ENCODE peak calls at places on chromosomes 16 and 17, in four cellular contexts. W, N, Z and O are unnamed samples.
A peak's percentile ranks its signal among the peaks of the same experiment; 100 is the strongest.

GRCh38 chr17:44872131-44872768 is 24.6 kb downstream of the HIGD1B start:
- DNase-seq in N (no peak), Z (no peak), W (peak; percentile 50), O (no peak)

GRCh38 chr17:44995602-44996001 is 27.5 kb upstream of the C1QL1 start:
- DNase-seq in Z (no peak), N (no peak), W (peak; percentile 45), O (no peak)

GRCh38 chr16:88442435-88442810 is 10.7 kb upstream of the ZFPM1 start:
- DNase-seq in N (no peak), W (no peak), Z (no peak), O (no peak)

GRCh38 chr17:71656987-71657858 is 463.6 kb upstream of the SOX9 start:
- DNase-seq in N (no peak), Z (no peak), W (no peak), O (no peak)

GRCh38 chr16:55759983-55760664 is 72.8 kb downstream of the CES1 start:
- DNase-seq in W (no peak), N (no peak), Z (no peak), O (no peak)

GRCh38 chr17:77445908-77446535 is 305.3 kb downstream of the SEC14L1 start:
- DNase-seq in Z (no peak), N (no peak), W (no peak), O (no peak)

GRCh38 chr16:84117482-84117843 is 721 bp upstream of the MBTPS1 start:
- DNase-seq in W (no peak), Z (no peak), N (no peak), O (no peak)

GRCh38 chr16:75105306-75106061 is 11.1 kb downstream of the LDHD start:
- DNase-seq in N (no peak), W (peak; percentile 55), Z (no peak), O (no peak)

GRCh38 chr17:45013021-45013997 is 38.1 kb downstream of the DCAKD start:
- DNase-seq in N (no peak), Z (no peak), W (peak; percentile 36), O (no peak)

GRCh38 chr17:14089179-14089578 is 19.9 kb downstream of the COX10 start:
- DNase-seq in N (no peak), Z (no peak), W (no peak), O (no peak)

GRCh38 chr17:27398691-27399090 is 57.6 kb upstream of the KSR1 start:
- DNase-seq in Z (no peak), N (no peak), W (no peak), O (no peak)

GRCh38 chr16:19898924-19899604 is 14.4 kb upstream of the GPRC5B start:
- DNase-seq in N (no peak), W (no peak), Z (no peak), O (peak; percentile 29)

GRCh38 chr16:1545044-1545736 is 11.7 kb downstream of the TMEM204 start:
- DNase-seq in N (no peak), W (peak; percentile 77), Z (no peak), O (no peak)

GRCh38 chr17:29838961-29839360 is 91.1 kb downstream of the SSH2 start:
- DNase-seq in Z (no peak), W (peak; percentile 12), N (no peak), O (no peak)

GRCh38 chr17:7634384-7634783 is 4.4 kb downstream of the SHBG start:
- DNase-seq in Z (no peak), N (no peak), W (peak; percentile 66), O (peak; percentile 45)

GRCh38 chr17:73650147-73650546 is 5.9 kb upstream of the SDK2 start:
- DNase-seq in W (no peak), N (no peak), Z (no peak), O (no peak)

GRCh38 chr17:74213897-74214386 is 571 bp downstream of the TTYH2 start:
- DNase-seq in N (no peak), Z (no peak), W (peak; percentile 31), O (no peak)

GRCh38 chr17:45949755-45950320 is 49.2 kb upstream of the STH start:
- DNase-seq in N (no peak), Z (no peak), W (no peak), O (no peak)

GRCh38 chr16:3797473-3797872 is 80.1 kb upstream of the TRAP1 start:
- DNase-seq in W (no peak), N (no peak), Z (no peak), O (no peak)

GRCh38 chr16:4691666-4692412 is 1.5 kb upstream of the NUDT16L1 start:
- DNase-seq in W (no peak), Z (no peak), N (no peak), O (no peak)

GRCh38 chr16:3012828-3013420 is at the start of gene CLDN9:
- DNase-seq in N (no peak), Z (no peak), W (no peak), O (no peak)

GRCh38 chr17:75518983-75519540 is 2.7 kb downstream of the TSEN54 start:
- DNase-seq in W (no peak), Z (no peak), N (no peak), O (no peak)
- TF ChIP-seq CTCF in W (no peak), Z (no peak), N (no peak), O (peak; percentile 14)

GRCh38 chr17:62179525-62180161 is 114.6 kb upstream of the MED13 start:
- DNase-seq in Z (no peak), N (no peak), W (no peak), O (no peak)
- TF ChIP-seq CTCF in Z (no peak), N (no peak), W (no peak), O (no peak)

DNA sequence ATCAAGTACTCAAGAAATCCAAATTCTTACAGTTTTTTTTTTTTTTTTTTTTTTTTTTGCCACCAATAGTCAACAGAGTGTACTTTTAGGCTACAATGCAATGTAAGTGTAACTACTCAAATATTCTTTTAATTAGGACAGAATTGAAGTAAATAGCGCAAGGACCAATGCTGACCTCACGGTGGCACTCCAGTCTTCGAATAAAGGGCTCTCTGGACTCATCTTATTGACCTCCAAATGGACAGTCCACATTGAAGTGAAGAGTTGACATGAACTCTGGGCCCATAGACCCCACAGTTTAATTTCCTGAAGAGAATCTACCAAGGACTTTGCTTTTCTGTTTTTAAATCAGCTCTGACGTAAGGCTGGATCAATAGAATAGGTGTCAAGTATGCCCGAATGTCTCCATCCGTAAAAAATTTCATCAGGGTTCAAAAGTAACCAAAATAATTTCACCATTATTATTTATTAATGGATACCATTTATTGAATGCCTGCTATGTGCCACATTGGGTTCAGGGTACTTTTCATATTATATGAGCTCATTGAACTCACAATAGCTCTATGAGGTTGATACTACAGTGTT is 7.3 kb upstream of the DDX52 start:
- DNase-seq in Z (no peak), W (no peak), N (no peak), O (no peak)
- TF ChIP-seq CTCF in Z (no peak), W (peak; percentile 54), N (no peak), O (peak; percentile 67)

DNA sequence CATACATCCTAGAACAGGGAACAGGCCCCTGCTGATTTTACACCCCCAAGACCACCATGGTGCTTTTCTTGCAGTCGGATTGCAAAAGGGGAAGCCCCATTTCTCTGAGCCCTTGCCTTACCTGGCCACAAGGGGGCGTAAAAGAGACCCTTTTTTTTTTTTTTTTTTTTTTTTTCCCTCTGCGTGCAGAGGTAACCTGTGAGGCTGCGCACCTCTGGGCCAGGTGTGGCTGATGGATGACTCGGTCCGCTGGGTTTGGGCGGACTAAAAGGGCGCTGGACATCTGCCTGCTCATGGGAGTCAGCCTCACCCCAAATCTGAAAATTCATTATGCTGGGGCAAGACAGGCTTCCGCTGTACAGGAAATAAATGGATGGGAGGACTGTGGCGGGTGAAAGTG is 281.0 kb downstream of the CBLN1 start:
- DNase-seq in W (no peak), Z (no peak), N (no peak), O (no peak)
- TF ChIP-seq CTCF in W (peak; percentile 47), Z (no peak), N (no peak), O (peak; percentile 81)